ENCODE peak calls at places on chromosomes 4 and X, in eight cellular contexts. Q is coronary artery, Z is upper lobe of right lung, D is IMR-90, J is foreskin fibroblast, S is mammary epithelial cell, F is prostate gland, H is ovary. W is an unnamed sample.

GRCh38 chr4:125741825-125742452 is 427.2 kb downstream of the FAT4 start:
- DNase-seq in Q (no peak), Z (no peak), D (peak; percentile 43), J (peak; percentile 51), S (peak; percentile 20), F (no peak), H (no peak), W (no peak)

GRCh38 chrX:41711021-41711667 is 12.8 kb upstream of the GPR82 start:
- DNase-seq in Q (no peak), Z (no peak), D (no peak), J (no peak), S (no peak), F (no peak), H (no peak), W (no peak)

GRCh38 chr4:180314972-180315371 is 1928.2 kb upstream of the TENM3 start:
- DNase-seq in Q (no peak), Z (no peak), D (no peak), J (no peak), S (no peak), F (no peak), H (no peak), W (no peak)

GRCh38 chr4:31657859-31658258 is 937.7 kb downstream of the PCDH7 start:
- DNase-seq in Q (no peak), Z (no peak), D (peak; percentile 13), J (no peak), S (peak; percentile 16), F (no peak), H (no peak), W (no peak)

GRCh38 chr4:138310991-138311390 is 68.8 kb upstream of the SLC7A11 start:
- DNase-seq in Q (no peak), Z (no peak), D (peak; percentile 62), J (peak; percentile 56), S (peak; percentile 42), F (no peak), H (no peak), W (no peak)

GRCh38 chr4:11614426-11614825 is 185.7 kb upstream of the HS3ST1 start:
- DNase-seq in Q (no peak), Z (no peak), D (peak; percentile 37), J (no peak), S (peak; percentile 87), F (peak; percentile 33), H (no peak), W (no peak)

GRCh38 chrX:129908636-129909035 is 2.7 kb downstream of the UTP14A start:
- DNase-seq in Q (no peak), Z (no peak), D (no peak), J (no peak), S (peak; percentile 53), F (no peak), H (no peak), W (no peak)

GRCh38 chrX:14039344-14039743 is 9.7 kb upstream of the GEMIN8 start:
- DNase-seq in Q (no peak), Z (no peak), D (peak; percentile 37), J (peak; percentile 57), S (peak; percentile 25), F (peak; percentile 12), H (no peak), W (no peak)

GRCh38 chr4:47716017-47716416 is 121.8 kb downstream of the CORIN start:
- DNase-seq in Q (no peak), Z (no peak), D (no peak), J (peak; percentile 11), S (no peak), F (no peak), H (no peak), W (no peak)

GRCh38 chr4:108685036-108685686 is 34.8 kb downstream of the OSTC start:
- DNase-seq in Q (no peak), Z (no peak), D (no peak), J (peak; percentile 18), S (peak; percentile 16), F (no peak), H (no peak), W (no peak)

GRCh38 chr4:108681321-108681809 is 31.0 kb downstream of the OSTC start:
- DNase-seq in Q (no peak), Z (no peak), D (no peak), J (peak; percentile 32), S (no peak), F (no peak), H (no peak), W (no peak)

GRCh38 chr4:108683479-108683878 is 33.1 kb downstream of the OSTC start:
- DNase-seq in Q (no peak), Z (no peak), D (peak; percentile 41), J (peak; percentile 59), S (peak; percentile 16), F (no peak), H (no peak), W (no peak)
- TF ChIP-seq CTCF in Q (no peak), Z (peak; percentile 24), D (peak; percentile 37), J (peak; percentile 25), S (peak; percentile 39), F (peak; percentile 35), H (no peak), W (peak; percentile 48)

GRCh38 chrX:136221851-136222513 is 29.2 kb downstream of the MAP7D3 start:
- DNase-seq in Q (no peak), Z (no peak), D (no peak), J (no peak), S (no peak), F (no peak), H (no peak), W (no peak)
- H3K4me3 ChIP-seq in Q (no peak overlapping the region), Z (no peak overlapping the region), D (no peak overlapping the region), J (no peak overlapping the region), S (no peak overlapping the region), F (no peak overlapping the region), H (no peak overlapping the region), W (no peak overlapping the region)

DNA sequence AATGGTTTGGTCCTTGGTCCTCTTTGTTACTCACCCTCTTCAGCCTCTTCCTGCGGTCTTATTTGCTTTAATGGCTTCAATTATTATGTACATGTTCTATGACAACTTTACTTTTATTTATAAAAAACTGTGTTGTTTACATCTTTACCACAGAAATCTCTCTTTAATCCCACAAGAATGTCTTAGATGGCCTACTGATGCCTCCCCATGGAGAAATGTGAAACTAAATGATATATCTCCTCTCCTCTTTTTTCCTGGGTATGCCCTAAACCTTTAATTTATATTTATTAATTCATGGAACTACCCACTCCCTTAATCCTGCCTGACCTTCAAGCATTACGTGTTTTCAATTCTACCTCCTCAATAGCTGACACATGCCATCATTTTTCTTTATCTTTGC is 573.2 kb downstream of the CENPC start:
- DNase-seq in Q (no peak), Z (no peak), D (no peak), J (no peak), S (no peak), F (no peak), H (no peak), W (no peak)
- TF ChIP-seq CTCF in Q (no peak), Z (no peak), D (no peak), J (no peak), S (no peak), F (no peak), H (no peak), W (no peak)

GRCh38 chr4:25654971-25655963 is at the start of gene SLC34A2:
- DNase-seq in Q (no peak), Z (peak; percentile 93), D (no peak), J (no peak), S (no peak), F (peak; percentile 19), H (no peak), W (no peak)
- H3K4me3 ChIP-seq in Q (no peak within 1 kb of the TSS), Z (peak within 1 kb of the TSS; percentile 52), D (no peak within 1 kb of the TSS), J (no peak within 1 kb of the TSS), S (no peak within 1 kb of the TSS), F (no peak within 1 kb of the TSS), H (no peak within 1 kb of the TSS), W (peak within 1 kb of the TSS; percentile 6)

DNA sequence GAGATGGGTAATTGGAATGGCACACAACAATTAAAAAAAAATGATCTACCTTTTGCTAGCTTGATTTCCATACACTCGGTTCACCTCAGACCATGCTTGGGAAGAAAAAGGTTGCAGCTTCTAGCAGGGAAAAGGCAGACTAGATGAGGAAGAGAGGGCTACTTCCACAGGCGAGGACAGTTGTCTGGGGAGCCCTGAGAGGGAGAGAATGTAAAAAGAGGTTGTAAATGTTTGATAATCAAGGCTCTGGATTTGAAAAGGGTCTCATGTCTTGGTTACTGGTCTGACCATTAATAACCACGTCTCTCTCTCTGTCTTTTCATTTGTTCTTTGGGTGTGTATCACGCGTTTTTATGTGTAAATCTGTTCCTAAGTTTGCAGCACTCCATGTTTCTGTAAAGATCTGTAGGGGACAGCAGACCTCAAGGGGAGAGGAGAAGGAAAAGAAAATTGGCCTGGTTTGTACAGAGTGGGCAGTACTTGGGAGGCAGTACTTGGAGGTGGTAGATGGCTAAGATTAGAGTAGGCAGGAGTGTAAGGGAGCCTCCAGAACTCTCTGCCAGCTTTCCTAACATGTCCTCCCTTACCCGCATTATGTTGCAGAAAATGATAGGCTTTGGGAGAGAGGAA is 750 bp downstream of the ARMCX5 start:
- DNase-seq in Q (no peak), Z (no peak), D (peak; percentile 42), J (peak; percentile 56), S (peak; percentile 10), F (no peak), H (no peak), W (no peak)
- TF ChIP-seq CTCF in Q (no peak), Z (no peak), D (peak; percentile 24), J (no peak), S (no peak), F (no peak), H (no peak), W (no peak)

GRCh38 chrX:96407043-96407442 is 277.6 kb upstream of the DIAPH2 start:
- DNase-seq in Q (no peak), Z (no peak), D (peak; percentile 59), J (peak; percentile 74), S (no peak), F (peak; percentile 70), H (peak; percentile 36), W (no peak)
- H3K4me3 ChIP-seq in Q (peak overlapping the region; percentile 14), Z (no peak overlapping the region), D (no peak overlapping the region), J (no peak overlapping the region), S (no peak overlapping the region), F (no peak overlapping the region), H (no peak overlapping the region), W (no peak overlapping the region)

DNA sequence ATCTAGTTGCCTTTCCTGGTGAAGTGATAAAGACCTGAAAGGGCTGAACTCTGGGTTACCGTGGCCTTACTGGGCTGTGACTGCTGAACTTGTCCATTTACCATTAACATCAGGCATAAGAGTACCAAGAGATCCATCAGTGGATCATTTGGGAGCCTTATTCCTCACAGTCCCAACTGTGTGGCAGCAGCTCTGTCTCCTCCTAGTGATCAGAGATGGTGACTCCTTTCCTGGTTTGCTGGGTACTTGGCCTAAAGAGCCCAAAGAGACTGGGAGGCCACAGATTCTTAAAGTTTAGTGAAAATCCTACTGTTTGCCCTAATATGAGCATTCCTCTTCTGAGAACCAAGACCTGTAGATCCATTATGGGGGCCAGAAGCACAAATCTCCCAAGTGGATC is 56.3 kb upstream of the ATP6AP2 start:
- DNase-seq in Q (no peak), Z (no peak), D (no peak), J (no peak), S (no peak), F (no peak), H (no peak), W (no peak)
- TF ChIP-seq CTCF in Q (no peak), Z (no peak), D (no peak), J (peak; percentile 30), S (peak; percentile 5), F (no peak), H (no peak), W (no peak)

W was measured in right atrium auricular region.